ENCODE peak calls at places on chromosomes 3 and 15, in ten cellular contexts. H is upper lobe of left lung; X is PC-9; D is HCT116; C is heart left ventricle; U is adrenal gland; Q is CD8-positive, alpha-beta T cell; R is HepG2; J is cardiac muscle cell; N is suprapubic skin. V is an unnamed sample. For H3K4me1, the result is how much of the 10 kb centered on the place peaks cover.

GRCh38 chr3:115146418-115147328 is at the start of gene ZBTB20:
- DNase-seq in J (peak), U (peak), C (peak), Q (peak), R (peak), D (peak), X (peak), H (peak), N (peak), V (peak)

GRCh38 chr3:55527381-55527780 is 40.3 kb upstream of the WNT5A start:
- DNase-seq in D (no peak), U (no peak), J (no peak), N (no peak), H (no peak), X (no peak), Q (no peak), R (no peak), C (no peak), V (no peak)

GRCh38 chr15:57133127-57133968 is 214.9 kb downstream of the TCF12 start:
- DNase-seq in D (no peak), X (no peak), U (no peak), H (no peak), R (no peak), J (no peak), C (no peak), N (no peak), Q (no peak), V (no peak)

GRCh38 chr3:159762981-159763465 is 225.6 kb upstream of the IL12A start:
- DNase-seq in U (peak), N (no peak), J (peak), Q (no peak), R (no peak), X (peak), H (peak), D (no peak), C (peak), V (peak)

GRCh38 chr15:32919749-32920414 is 202.1 kb downstream of the GREM1 start:
- DNase-seq in J (peak), U (no peak), H (no peak), C (no peak), X (no peak), Q (no peak), N (no peak), R (no peak), D (no peak), V (no peak)

GRCh38 chr3:132625613-132626012 is 28.5 kb downstream of the ACKR4 start:
- DNase-seq in H (no peak), U (no peak), R (no peak), D (no peak), N (no peak), Q (no peak), J (no peak), C (no peak), X (no peak), V (no peak)

GRCh38 chr15:98501632-98502031 is 146.7 kb upstream of the IGF1R start:
- DNase-seq in Q (no peak), D (no peak), J (no peak), H (no peak), N (no peak), C (no peak), X (no peak), R (no peak), U (no peak), V (no peak)

GRCh38 chr3:171168086-171168485 is 141.6 kb upstream of the SLC2A2 start:
- DNase-seq in X (peak), J (peak), N (no peak), U (peak), Q (no peak), H (no peak), R (peak), C (no peak), D (no peak), V (no peak)

GRCh38 chr3:159593927-159594605 is 394.6 kb upstream of the IL12A start:
- DNase-seq in C (no peak), U (no peak), X (no peak), D (no peak), Q (no peak), R (no peak), N (no peak), J (peak), H (no peak), V (no peak)

GRCh38 chr3:64924961-64925360 is 237.2 kb upstream of the ADAMTS9 start:
- DNase-seq in N (no peak), C (no peak), X (no peak), J (no peak), D (no peak), U (no peak), Q (no peak), R (no peak), H (no peak), V (no peak)

GRCh38 chr3:183824761-183825379 is 507 bp downstream of the MAP6D1 start:
- DNase-seq in N (no peak), R (no peak), J (peak), C (peak), Q (peak), X (peak), H (no peak), D (no peak), U (no peak), V (no peak)

GRCh38 chr15:29952245-29952644 is 130.0 kb upstream of the TJP1 start:
- DNase-seq in N (no peak), J (no peak), U (no peak), D (no peak), R (no peak), C (no peak), X (no peak), Q (no peak), H (no peak), V (no peak)

GRCh38 chr15:41334293-41335120 is 1.8 kb downstream of the NUSAP1 start:
- DNase-seq in X (no peak), Q (no peak), U (no peak), C (no peak), H (no peak), R (no peak), J (no peak), N (no peak), D (no peak), V (no peak)

GRCh38 chr15:58228708-58229107 is 90.5 kb downstream of the AQP9 start:
- DNase-seq in U (no peak), D (no peak), N (no peak), R (no peak), Q (no peak), J (peak), X (no peak), C (peak), H (no peak), V (no peak)

GRCh38 chr15:74884428-74885223 is 5.2 kb upstream of the MPI start:
- DNase-seq in N (no peak), U (no peak), R (no peak), J (peak), C (no peak), X (no peak), D (no peak), H (no peak), Q (no peak), V (peak)

GRCh38 chr15:84979651-84980050 is 2.0 kb upstream of the PDE8A start:
- DNase-seq in N (no peak), C (peak), Q (no peak), H (peak), D (no peak), U (peak), R (no peak), J (no peak), X (peak), V (no peak)

GRCh38 chr15:40999190-40999589 is 45.9 kb downstream of the CHAC1 start:
- DNase-seq in J (no peak), D (no peak), H (no peak), N (no peak), R (no peak), X (no peak), U (no peak), Q (no peak), C (no peak), V (peak)

GRCh38 chr3:119236756-119237155 is 3.9 kb downstream of the B4GALT4 start:
- DNase-seq in J (no peak), N (no peak), X (no peak), D (no peak), H (no peak), C (no peak), U (no peak), Q (no peak), R (no peak), V (no peak)

GRCh38 chr3:28287046-28287445 is 45.6 kb downstream of the CMC1 start:
- DNase-seq in X (no peak), D (no peak), C (no peak), Q (no peak), N (no peak), J (no peak), U (no peak), H (no peak), R (no peak), V (no peak)

GRCh38 chr3:126525091-126525852 is 1.3 kb downstream of the CHST13 start:
- DNase-seq in J (no peak), Q (no peak), D (no peak), X (no peak), H (no peak), C (no peak), R (peak), N (no peak), U (no peak), V (no peak)

GRCh38 chr3:15280853-15281532 is 51.4 kb downstream of the SH3BP5 start:
- DNase-seq in Q (no peak), D (no peak), X (no peak), C (no peak), R (peak), N (no peak), H (no peak), J (no peak), U (no peak), V (no peak)

GRCh38 chr3:150620002-150620689 is 17.0 kb downstream of the SELENOT start:
- DNase-seq in J (no peak), R (no peak), D (no peak), X (no peak), U (no peak), C (no peak), N (no peak), Q (no peak), H (no peak), V (no peak)

GRCh38 chr15:48427960-48428547 is 96.8 kb downstream of the DUT start:
- DNase-seq in R (no peak), X (no peak), J (peak), D (no peak), H (no peak), C (no peak), Q (no peak), N (no peak), U (no peak), V (peak)

GRCh38 chr3:140922634-140923033 is 19.0 kb upstream of the SLC25A36 start:
- DNase-seq in N (no peak), C (no peak), Q (no peak), U (no peak), J (peak), D (no peak), H (no peak), R (no peak), X (no peak), V (no peak)

GRCh38 chr3:55207744-55208143 is 279.4 kb downstream of the WNT5A start:
- DNase-seq in X (no peak), R (no peak), H (no peak), D (no peak), C (no peak), U (no peak), J (no peak), Q (no peak), N (no peak), V (no peak)

GRCh38 chr3:75042941-75043340 is 428.5 kb upstream of the CNTN3 start:
- DNase-seq in H (no peak), D (no peak), C (no peak), Q (no peak), J (no peak), U (no peak), N (no peak), R (no peak), X (no peak), V (no peak)

GRCh38 chr15:88894819-88895767 is at the start of gene HAPLN3:
- DNase-seq in N (no peak), U (peak), D (no peak), R (no peak), X (peak), C (no peak), J (peak), Q (peak), H (peak), V (no peak)

GRCh38 chr15:64895285-64896065 is 16.2 kb upstream of the ANKDD1A start:
- DNase-seq in D (no peak), N (no peak), H (no peak), U (no peak), Q (peak), R (no peak), X (no peak), C (no peak), J (peak), V (no peak)

GRCh38 chr3:169812844-169813677 is at the start of the genes LRRC34 and LRRIQ4:
- DNase-seq in R (no peak), H (no peak), Q (peak), C (peak), D (no peak), J (peak), N (peak), X (peak), U (peak), V (peak)

DNA sequence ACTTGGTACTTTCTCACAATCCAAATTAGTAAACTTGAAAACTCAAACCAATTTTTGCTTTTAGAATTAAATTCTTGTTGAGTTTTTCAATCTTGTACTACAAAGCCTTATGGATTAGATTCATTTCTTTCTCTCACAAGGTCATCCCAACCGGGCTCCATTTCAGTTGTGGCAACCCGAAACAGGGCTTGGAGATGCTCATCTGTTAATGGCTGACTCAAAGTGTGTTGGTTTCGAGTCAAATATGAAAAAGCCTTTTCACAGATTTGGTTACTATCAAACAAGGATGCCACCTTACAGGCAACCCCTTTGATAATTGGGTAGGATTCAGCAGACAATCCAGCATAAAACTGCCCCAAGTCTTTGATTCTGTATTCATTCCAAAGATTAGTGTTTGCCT is 1.8 kb downstream of the EPM2AIP1 start:
- DNase-seq in Q (no peak), N (no peak), H (no peak), J (no peak), R (no peak), D (no peak), X (no peak), U (no peak), C (no peak), V (no peak)
- H3K4me1 ChIP-seq in Q (half or more), N (half or more), H (half or more), J (under half), R (under half), D (under half), X (under half), U (half or more), C (under half), V (under half)

DNA sequence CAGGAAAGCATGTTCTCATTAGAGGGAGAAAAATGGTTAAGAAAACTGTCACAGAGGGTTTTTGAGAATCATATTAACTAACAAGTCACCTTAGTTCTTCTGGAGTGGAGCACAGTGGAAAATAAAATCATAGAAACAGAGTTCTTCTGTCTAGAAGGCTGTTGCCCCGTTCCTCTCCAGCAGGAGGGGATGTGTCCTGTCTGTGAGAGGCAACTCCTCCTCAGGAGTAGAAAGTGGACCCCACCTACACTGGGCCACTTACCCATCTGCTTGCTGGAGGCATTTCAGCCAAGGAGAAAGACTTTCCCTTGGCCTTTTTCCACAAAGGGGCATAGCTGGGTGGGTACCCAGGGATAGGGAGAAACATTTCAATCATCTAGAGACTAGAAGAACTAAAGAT is 106.6 kb downstream of the SSR3 start:
- DNase-seq in U (no peak), H (no peak), R (peak), C (no peak), N (no peak), J (peak), D (peak), X (no peak), Q (peak), V (peak)
- H3K4me1 ChIP-seq in U (under half), H (under half), R (under half), C (under half), N (under half), J (under half), D (under half), X (under half), Q (under half), V (under half)

DNA sequence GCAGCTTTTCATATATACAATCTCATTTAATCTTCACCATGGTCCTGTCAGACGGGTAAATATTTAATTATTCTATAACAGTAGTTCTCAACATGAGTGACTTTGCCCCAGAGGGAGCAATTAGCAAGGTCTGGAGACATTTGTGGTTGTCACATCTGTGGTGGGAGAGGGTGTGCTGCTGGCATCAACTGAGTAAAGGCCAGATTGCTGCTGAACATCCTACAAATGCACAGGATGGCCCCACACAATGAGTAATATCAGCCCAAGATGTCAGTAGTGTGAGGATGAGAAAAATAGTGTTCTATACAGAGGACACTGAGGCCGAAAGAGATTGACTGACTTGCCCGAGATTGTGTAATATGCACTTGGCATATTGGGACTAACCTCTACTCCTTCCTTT is 156.0 kb downstream of the AGBL1 start:
- DNase-seq in C (no peak), D (no peak), N (no peak), X (no peak), J (no peak), U (no peak), Q (no peak), R (no peak), H (no peak), V (no peak)
- H3K4me1 ChIP-seq in C (under half), D (under half), N (under half), X (under half), J (under half), U (under half), Q (under half), R (under half), H (under half), V (under half)

DNA sequence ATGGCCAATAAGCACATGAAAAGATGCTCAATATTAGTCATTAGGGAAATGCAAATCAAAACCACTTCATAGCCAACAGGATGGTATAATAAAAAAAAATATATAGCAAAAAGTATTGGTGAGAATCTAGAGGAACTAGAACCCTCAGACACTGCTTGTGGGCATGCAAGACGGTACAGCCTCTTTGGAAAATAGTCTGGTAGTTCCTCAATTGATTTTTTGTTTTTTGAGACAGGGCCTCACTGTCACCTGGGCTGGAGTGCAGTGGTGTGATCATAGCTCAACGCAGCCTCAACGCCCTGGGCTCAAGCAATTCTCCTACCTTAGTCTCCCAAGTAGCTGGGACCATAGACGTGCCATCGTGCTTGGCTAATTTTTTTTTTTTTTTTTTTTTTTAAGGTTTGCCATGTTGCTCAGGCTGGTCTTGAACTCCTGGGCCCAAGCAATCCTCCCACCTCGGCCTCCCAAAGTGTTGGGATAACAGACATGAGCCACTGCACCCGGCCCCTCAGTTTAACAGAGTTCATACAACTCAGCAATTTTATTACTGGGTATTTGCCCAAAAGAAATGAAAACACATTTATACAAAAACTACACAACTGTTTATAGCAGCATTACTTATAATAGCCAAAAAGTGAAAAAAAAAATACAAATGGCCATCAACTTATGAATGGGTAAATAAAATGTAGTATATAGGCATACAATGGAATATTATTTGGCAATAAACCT is 5.1 kb downstream of the PRC1 start:
- DNase-seq in X (no peak), H (no peak), R (no peak), Q (no peak), C (no peak), D (no peak), J (no peak), N (no peak), U (no peak), V (no peak)
- H3K4me1 ChIP-seq in X (under half), H (under half), R (under half), Q (under half), C (under half), D (under half), J (under half), N (under half), U (under half), V (under half)

DNA sequence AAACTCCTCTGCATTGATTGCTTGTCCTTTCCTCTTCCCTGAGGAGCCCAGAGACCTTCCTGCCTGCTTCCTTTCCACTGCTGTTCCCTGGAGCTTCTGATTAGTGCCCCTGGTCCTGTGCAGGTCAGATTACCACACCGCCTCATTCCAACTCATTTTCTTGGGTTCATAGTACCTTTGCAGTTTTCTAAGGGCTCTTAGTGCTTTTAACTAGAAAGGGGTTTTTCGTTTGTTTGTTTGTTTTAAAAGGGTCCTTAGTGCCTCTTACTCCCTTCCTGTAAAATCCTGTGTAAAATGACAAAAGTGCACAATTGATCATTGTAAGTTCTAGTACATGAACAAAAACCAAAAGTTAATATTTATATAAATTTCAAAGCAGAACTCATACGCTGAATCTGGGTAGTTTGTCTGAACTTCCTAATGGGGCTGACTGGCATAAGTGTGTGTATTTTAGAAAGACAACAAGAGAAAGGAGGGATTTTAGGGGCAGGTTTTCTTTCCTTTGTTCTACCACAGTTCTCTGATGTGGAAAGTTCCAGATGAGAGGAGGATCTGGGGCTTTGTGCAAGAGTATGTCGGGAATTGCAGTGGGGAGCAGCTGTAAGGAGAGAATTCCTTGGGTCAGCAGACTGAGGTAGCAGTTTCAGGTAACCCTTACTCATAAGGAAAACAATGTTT is 30.6 kb downstream of the SNRK start:
- DNase-seq in U (no peak), J (no peak), C (no peak), Q (no peak), H (no peak), D (no peak), X (no peak), N (no peak), R (peak), V (no peak)
- H3K4me1 ChIP-seq in U (under half), J (under half), C (under half), Q (half or more), H (under half), D (under half), X (under half), N (under half), R (half or more), V (under half)